ENCODE peak calls at places on chromosomes 11 and 22, in six cellular contexts. One of them, this sample, is unnamed.

GRCh38 chr11:1619449-1619848 is 2.5 kb downstream of the KRTAP5-4 start:
- DNase-seq in BJ: no peak
- DNase-seq in fibroblast of villous mesenchyme: peak; percentile 20
- DNase-seq in fibroblast of lung: no peak
- DNase-seq in cardiac muscle cell: no peak
- DNase-seq in pancreas: no peak
- DNase-seq in this sample: no peak

GRCh38 chr11:76491644-76492043 is 46.8 kb downstream of the EMSY start:
- DNase-seq in cardiac muscle cell: no peak
- DNase-seq in pancreas: no peak
- DNase-seq in BJ: no peak
- DNase-seq in fibroblast of lung: no peak
- DNase-seq in fibroblast of villous mesenchyme: no peak
- DNase-seq in this sample: no peak

GRCh38 chr11:19350093-19350665 is 109.4 kb upstream of the E2F8 start:
- DNase-seq in fibroblast of lung: no peak
- DNase-seq in pancreas: no peak
- DNase-seq in fibroblast of villous mesenchyme: no peak
- DNase-seq in BJ: no peak
- DNase-seq in cardiac muscle cell: no peak
- DNase-seq in this sample: no peak

GRCh38 chr11:33507967-33508366 is 192.7 kb downstream of the C11orf91 start:
- DNase-seq in fibroblast of villous mesenchyme: peak; percentile 74
- DNase-seq in pancreas: no peak
- DNase-seq in BJ: no peak
- DNase-seq in fibroblast of lung: peak; percentile 57
- DNase-seq in cardiac muscle cell: no peak
- DNase-seq in this sample: no peak

GRCh38 chr11:65849366-65849765 is 8.6 kb downstream of the CFL1 start:
- DNase-seq in cardiac muscle cell: no peak
- DNase-seq in pancreas: no peak
- DNase-seq in BJ: no peak
- DNase-seq in fibroblast of villous mesenchyme: no peak
- DNase-seq in fibroblast of lung: no peak
- DNase-seq in this sample: no peak

GRCh38 chr11:18615628-18616392 is 16.2 kb downstream of the MISFA start:
- DNase-seq in cardiac muscle cell: no peak
- DNase-seq in BJ: no peak
- DNase-seq in fibroblast of villous mesenchyme: no peak
- DNase-seq in fibroblast of lung: no peak
- DNase-seq in pancreas: no peak
- DNase-seq in this sample: no peak

GRCh38 chr11:128394436-128395089 is 192.8 kb downstream of the ETS1 start:
- DNase-seq in cardiac muscle cell: no peak
- DNase-seq in pancreas: no peak
- DNase-seq in fibroblast of lung: no peak
- DNase-seq in fibroblast of villous mesenchyme: peak; percentile 20
- DNase-seq in BJ: no peak
- DNase-seq in this sample: no peak

GRCh38 chr11:8000390-8000789 is 13.3 kb downstream of the EIF3F start:
- DNase-seq in BJ: no peak
- DNase-seq in cardiac muscle cell: no peak
- DNase-seq in fibroblast of villous mesenchyme: no peak
- DNase-seq in pancreas: no peak
- DNase-seq in fibroblast of lung: no peak
- DNase-seq in this sample: no peak

GRCh38 chr22:38455530-38456271 is 702 bp upstream of the KCNJ4 start:
- DNase-seq in BJ: no peak
- DNase-seq in pancreas: peak; percentile 54
- DNase-seq in fibroblast of villous mesenchyme: peak; percentile 25
- DNase-seq in cardiac muscle cell: peak; percentile 75
- DNase-seq in fibroblast of lung: peak; percentile 39
- DNase-seq in this sample: no peak

GRCh38 chr11:83158965-83159900 is 2.3 kb downstream of the PCF11 start:
- DNase-seq in BJ: no peak
- DNase-seq in cardiac muscle cell: no peak
- DNase-seq in fibroblast of lung: no peak
- DNase-seq in pancreas: no peak
- DNase-seq in fibroblast of villous mesenchyme: no peak
- DNase-seq in this sample: no peak

GRCh38 chr22:39900306-39901227 is at the start of gene GRAP2:
- DNase-seq in fibroblast of lung: no peak
- DNase-seq in BJ: no peak
- DNase-seq in cardiac muscle cell: no peak
- DNase-seq in fibroblast of villous mesenchyme: no peak
- DNase-seq in pancreas: no peak
- DNase-seq in this sample: no peak

GRCh38 chr11:69094915-69095290 is 46.2 kb downstream of the TPCN2 start:
- DNase-seq in cardiac muscle cell: no peak
- DNase-seq in BJ: no peak
- DNase-seq in fibroblast of villous mesenchyme: no peak
- DNase-seq in fibroblast of lung: no peak
- DNase-seq in pancreas: no peak
- DNase-seq in this sample: no peak

GRCh38 chr11:77175869-77176539 is 48.0 kb downstream of the MYO7A start:
- DNase-seq in fibroblast of villous mesenchyme: no peak
- DNase-seq in cardiac muscle cell: peak; percentile 31
- DNase-seq in pancreas: no peak
- DNase-seq in BJ: no peak
- DNase-seq in fibroblast of lung: no peak
- DNase-seq in this sample: no peak

GRCh38 chr11:118000850-118001228 is 14.6 kb downstream of the IL10RA start:
- DNase-seq in BJ: no peak
- DNase-seq in cardiac muscle cell: no peak
- DNase-seq in fibroblast of villous mesenchyme: no peak
- DNase-seq in pancreas: no peak
- DNase-seq in fibroblast of lung: no peak
- DNase-seq in this sample: no peak

GRCh38 chr11:26227311-26227710 is 104.6 kb upstream of the ANO3 start:
- DNase-seq in fibroblast of villous mesenchyme: peak; percentile 89
- DNase-seq in cardiac muscle cell: peak; percentile 2
- DNase-seq in pancreas: no peak
- DNase-seq in fibroblast of lung: peak; percentile 96
- DNase-seq in BJ: peak; percentile 76
- DNase-seq in this sample: peak; percentile 36

GRCh38 chr22:44358723-44359440 is 46.1 kb upstream of the SHISAL1 start:
- DNase-seq in cardiac muscle cell: no peak
- DNase-seq in fibroblast of villous mesenchyme: no peak
- DNase-seq in BJ: no peak
- DNase-seq in pancreas: no peak
- DNase-seq in fibroblast of lung: no peak
- DNase-seq in this sample: no peak

GRCh38 chr11:41926339-41926738 is 466.9 kb upstream of the LRRC4C start:
- DNase-seq in cardiac muscle cell: no peak
- DNase-seq in pancreas: no peak
- DNase-seq in BJ: no peak
- DNase-seq in fibroblast of lung: no peak
- DNase-seq in fibroblast of villous mesenchyme: no peak
- DNase-seq in this sample: no peak

GRCh38 chr11:241634-242033 is 4.9 kb downstream of the PSMD13 start:
- DNase-seq in BJ: no peak
- DNase-seq in cardiac muscle cell: no peak
- DNase-seq in fibroblast of villous mesenchyme: no peak
- DNase-seq in pancreas: no peak
- DNase-seq in fibroblast of lung: no peak
- DNase-seq in this sample: no peak

GRCh38 chr11:129724866-129725265 is 90.8 kb upstream of the TMEM45B start:
- DNase-seq in fibroblast of lung: no peak
- DNase-seq in pancreas: no peak
- DNase-seq in fibroblast of villous mesenchyme: no peak
- DNase-seq in BJ: no peak
- DNase-seq in cardiac muscle cell: no peak
- DNase-seq in this sample: no peak

GRCh38 chr11:116927163-116927772 is 89.8 kb upstream of the APOA1 start:
- DNase-seq in fibroblast of villous mesenchyme: no peak
- DNase-seq in BJ: no peak
- DNase-seq in pancreas: no peak
- DNase-seq in cardiac muscle cell: peak; percentile 23
- DNase-seq in fibroblast of lung: no peak
- DNase-seq in this sample: no peak

GRCh38 chr11:81658722-81659121 is 1074.9 kb downstream of the FAM181B start:
- DNase-seq in cardiac muscle cell: no peak
- DNase-seq in pancreas: no peak
- DNase-seq in fibroblast of villous mesenchyme: peak; percentile 2
- DNase-seq in fibroblast of lung: peak; percentile 41
- DNase-seq in BJ: no peak
- DNase-seq in this sample: peak; percentile 10

GRCh38 chr22:37018086-37018814 is 997 bp downstream of the TST start:
- DNase-seq in cardiac muscle cell: no peak
- DNase-seq in pancreas: peak; percentile 57
- DNase-seq in fibroblast of lung: no peak
- DNase-seq in fibroblast of villous mesenchyme: no peak
- DNase-seq in BJ: no peak
- DNase-seq in this sample: no peak

GRCh38 chr11:113697798-113698407 is 8.2 kb downstream of the TMPRSS5 start:
- DNase-seq in cardiac muscle cell: no peak
- DNase-seq in BJ: no peak
- DNase-seq in fibroblast of villous mesenchyme: no peak
- DNase-seq in fibroblast of lung: no peak
- DNase-seq in pancreas: no peak
- DNase-seq in this sample: peak; percentile 1

GRCh38 chr11:19511413-19512183 is 201.0 kb upstream of the NAV2 start:
- DNase-seq in BJ: no peak
- DNase-seq in fibroblast of villous mesenchyme: peak; percentile 88
- DNase-seq in cardiac muscle cell: no peak
- DNase-seq in fibroblast of lung: peak; percentile 73
- DNase-seq in pancreas: peak; percentile 28
- DNase-seq in this sample: no peak

GRCh38 chr11:206516-207212 is 535 bp downstream of the BET1L start:
- DNase-seq in fibroblast of lung: no peak
- DNase-seq in fibroblast of villous mesenchyme: peak; percentile 38
- DNase-seq in pancreas: peak; percentile 47
- DNase-seq in cardiac muscle cell: peak; percentile 37
- DNase-seq in BJ: no peak
- DNase-seq in this sample: no peak

GRCh38 chr22:36397767-36398093 is 10.0 kb upstream of the MYH9 start:
- DNase-seq in cardiac muscle cell: no peak
- DNase-seq in pancreas: no peak
- DNase-seq in fibroblast of villous mesenchyme: no peak
- DNase-seq in fibroblast of lung: no peak
- DNase-seq in BJ: no peak
- DNase-seq in this sample: no peak

GRCh38 chr11:63719987-63720386 is 38.7 kb downstream of the RTN3 start:
- DNase-seq in fibroblast of lung: peak; percentile 43
- DNase-seq in BJ: no peak
- DNase-seq in cardiac muscle cell: no peak
- DNase-seq in pancreas: no peak
- DNase-seq in fibroblast of villous mesenchyme: no peak
- DNase-seq in this sample: no peak

DNA sequence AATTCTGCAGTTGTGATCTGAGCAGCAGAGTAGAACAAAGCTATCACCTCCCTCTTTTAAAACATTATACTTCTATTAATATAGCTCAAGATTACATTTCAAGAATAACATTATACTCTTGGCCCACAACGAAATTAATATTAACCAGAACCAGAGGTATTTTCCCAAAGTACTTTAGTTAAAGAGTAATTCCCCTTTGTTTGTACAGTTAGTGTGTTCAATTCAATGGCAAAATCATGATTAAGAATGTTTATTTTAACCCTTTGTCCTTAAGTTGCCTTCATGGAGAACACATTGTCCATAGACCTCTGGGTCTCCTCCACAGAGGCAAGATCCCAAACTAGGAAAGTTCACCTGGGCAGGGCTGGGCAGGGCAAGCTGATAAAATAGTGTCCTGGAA is 88.0 kb upstream of the CSNK2A3 start:
- DNase-seq in BJ: no peak
- DNase-seq in fibroblast of lung: no peak
- DNase-seq in cardiac muscle cell: no peak
- DNase-seq in pancreas: no peak
- DNase-seq in fibroblast of villous mesenchyme: no peak
- DNase-seq in this sample: no peak
- TF ChIP-seq CTCF in BJ: no peak
- TF ChIP-seq CTCF in fibroblast of lung: no peak
- TF ChIP-seq CTCF in cardiac muscle cell: no peak
- TF ChIP-seq CTCF in pancreas: no peak
- TF ChIP-seq CTCF in fibroblast of villous mesenchyme: no peak
- TF ChIP-seq CTCF in this sample: no peak

DNA sequence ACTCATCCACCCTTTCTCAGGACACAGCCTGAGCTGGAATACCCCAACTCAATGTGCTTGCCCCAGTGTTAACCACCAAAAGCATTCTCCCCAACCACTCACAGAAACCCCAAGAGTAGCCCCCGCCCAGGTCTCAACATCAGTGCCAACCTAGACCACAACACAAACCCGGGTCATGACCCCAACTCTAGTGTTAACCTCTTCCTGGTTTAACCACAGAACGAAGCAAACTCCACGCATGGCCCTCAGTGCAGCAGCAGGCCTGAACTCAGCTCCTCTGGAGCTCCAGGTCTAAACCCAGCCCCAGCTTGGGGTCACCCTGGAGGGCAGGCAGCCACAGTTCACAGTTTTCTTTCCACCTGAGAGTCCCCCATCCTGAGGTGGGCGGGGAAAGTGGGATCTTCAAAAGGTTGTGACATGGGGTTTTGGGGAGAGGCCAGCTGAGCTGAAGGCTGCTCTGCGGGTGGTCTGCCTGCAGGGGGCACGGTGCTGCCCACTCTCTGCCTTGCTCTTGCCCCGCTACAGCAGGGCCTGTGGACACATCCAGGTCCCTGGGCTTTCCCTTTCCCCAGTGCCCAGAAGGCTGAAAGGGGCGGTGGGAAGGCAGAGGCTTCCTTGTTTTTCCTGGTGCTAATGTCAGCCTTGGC is 37.9 kb downstream of the NECTIN1 start:
- DNase-seq in fibroblast of villous mesenchyme: no peak
- DNase-seq in fibroblast of lung: no peak
- DNase-seq in cardiac muscle cell: no peak
- DNase-seq in BJ: no peak
- DNase-seq in pancreas: no peak
- DNase-seq in this sample: no peak
- TF ChIP-seq CTCF in fibroblast of villous mesenchyme: peak; percentile 3
- TF ChIP-seq CTCF in fibroblast of lung: no peak
- TF ChIP-seq CTCF in cardiac muscle cell: peak; percentile 15
- TF ChIP-seq CTCF in BJ: no peak
- TF ChIP-seq CTCF in pancreas: no peak
- TF ChIP-seq CTCF in this sample: no peak

GRCh38 chr11:57819272-57819979 is 57.8 kb downstream of the CTNND1 start:
- DNase-seq in pancreas: no peak
- DNase-seq in fibroblast of villous mesenchyme: no peak
- DNase-seq in BJ: no peak
- DNase-seq in fibroblast of lung: no peak
- DNase-seq in cardiac muscle cell: no peak
- DNase-seq in this sample: peak; percentile 88
- TF ChIP-seq CTCF in pancreas: no peak
- TF ChIP-seq CTCF in fibroblast of villous mesenchyme: no peak
- TF ChIP-seq CTCF in BJ: no peak
- TF ChIP-seq CTCF in fibroblast of lung: no peak
- TF ChIP-seq CTCF in cardiac muscle cell: no peak
- TF ChIP-seq CTCF in this sample: no peak

DNA sequence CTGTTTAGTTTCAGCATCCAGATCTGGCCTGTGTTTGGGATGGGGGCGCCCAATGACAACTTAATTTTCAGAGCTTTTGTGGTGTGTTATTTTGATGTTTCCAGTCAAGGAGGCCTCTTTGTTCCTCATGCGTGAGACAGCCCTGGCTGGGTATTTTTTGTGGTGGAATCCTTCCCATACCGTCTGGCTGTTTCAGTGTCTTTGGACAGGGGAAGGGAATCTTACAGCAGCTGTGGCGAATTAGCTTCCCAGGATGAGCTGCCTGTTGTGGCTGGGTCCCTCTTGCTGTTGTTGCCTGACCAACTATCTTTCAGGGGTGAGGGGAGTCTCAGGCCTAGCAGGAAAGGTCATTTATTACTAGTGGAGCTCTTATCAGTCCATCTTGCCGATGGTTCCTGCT is 138.8 kb downstream of the ARHGAP20 start:
- DNase-seq in pancreas: no peak
- DNase-seq in cardiac muscle cell: no peak
- DNase-seq in fibroblast of lung: no peak
- DNase-seq in fibroblast of villous mesenchyme: no peak
- DNase-seq in BJ: no peak
- DNase-seq in this sample: no peak
- TF ChIP-seq CTCF in pancreas: no peak
- TF ChIP-seq CTCF in cardiac muscle cell: no peak
- TF ChIP-seq CTCF in fibroblast of lung: no peak
- TF ChIP-seq CTCF in fibroblast of villous mesenchyme: no peak
- TF ChIP-seq CTCF in BJ: no peak
- TF ChIP-seq CTCF in this sample: no peak